ENCODE peak calls at places on chromosome 19, in seven cellular contexts. L is C1 segment of cervical spinal cord, Q is psoas muscle, P is SW 1271, K is SK-MEL-5, Y is endothelial cell, O is ELF-1. J is an unnamed sample.

GRCh38 chr19:9621156-9622037 is at the start of gene ZNF561:
- DNase-seq in Y (peak), Q (peak), K (peak), L (peak), P (peak), O (peak), J (peak)

GRCh38 chr19:6453951-6454565 is 5.5 kb downstream of the SLC25A23 start:
- DNase-seq in Q (no peak), K (no peak), P (no peak), O (no peak), Y (no peak), L (no peak), J (no peak)

GRCh38 chr19:6865849-6866248 is 21.5 kb upstream of the ADGRE1 start:
- DNase-seq in L (no peak), Y (no peak), P (no peak), K (no peak), Q (no peak), O (no peak), J (no peak)

GRCh38 chr19:19642506-19643157 is 825 bp downstream of the GMIP start:
- DNase-seq in L (no peak), Y (no peak), K (peak), P (no peak), Q (no peak), O (peak), J (no peak)

GRCh38 chr19:1045247-1045603 is 5.3 kb downstream of the ABCA7 start:
- DNase-seq in Y (no peak), K (peak), O (peak), L (no peak), P (no peak), Q (peak), J (peak)

GRCh38 chr19:56119585-56119978 is 1.5 kb downstream of the ZNF787 start:
- DNase-seq in O (peak), P (no peak), Y (no peak), K (peak), Q (peak), L (no peak), J (no peak)

GRCh38 chr19:46369817-46370216 is 22.9 kb downstream of the PPP5C start:
- DNase-seq in Y (no peak), O (no peak), Q (no peak), P (no peak), L (no peak), K (no peak), J (no peak)

GRCh38 chr19:33683881-33684549 is 62.3 kb downstream of the CHST8 start:
- DNase-seq in K (peak), P (no peak), Y (peak), O (peak), Q (no peak), L (peak), J (no peak)

GRCh38 chr19:12965017-12965811 is 4.2 kb upstream of the DAND5 start:
- DNase-seq in L (peak), K (peak), P (peak), Q (peak), Y (peak), O (peak), J (peak)

GRCh38 chr19:18629166-18630088 is 7.4 kb upstream of the KLHL26 start:
- DNase-seq in K (no peak), O (no peak), Y (no peak), L (no peak), Q (peak), P (no peak), J (no peak)

GRCh38 chr19:31730270-31730669 is 381.0 kb upstream of the TSHZ3 start:
- DNase-seq in O (no peak), Q (no peak), Y (no peak), P (no peak), L (no peak), K (no peak), J (no peak)

GRCh38 chr19:1882089-1882785 is 3.1 kb downstream of the ABHD17A start:
- DNase-seq in O (no peak), K (no peak), P (no peak), Y (peak), L (peak), Q (no peak), J (peak)

GRCh38 chr19:12794196-12794921 is 3.1 kb downstream of the JUNB start:
- DNase-seq in Y (no peak), Q (no peak), K (no peak), L (no peak), P (no peak), O (no peak), J (no peak)

GRCh38 chr19:1110809-1111640 is 7.2 kb downstream of the GPX4 start:
- DNase-seq in P (peak), K (no peak), Y (no peak), O (no peak), L (no peak), Q (no peak), J (no peak)

GRCh38 chr19:46378268-46378667 is 31.4 kb downstream of the PPP5C start:
- DNase-seq in L (no peak), O (no peak), Q (no peak), Y (no peak), K (no peak), P (no peak), J (no peak)

GRCh38 chr19:49799271-49799797 is 13.8 kb downstream of the FUZ start:
- DNase-seq in L (no peak), Q (no peak), O (no peak), P (no peak), Y (no peak), K (no peak), J (no peak)

J was measured in CD8-positive, alpha-beta T cell.